ENCODE peak calls at places on chromosomes 1 and 21, in nine cellular contexts. One of them, this sample, is unnamed.
A peak's percentile ranks its signal among the peaks of the same experiment; 100 is the strongest.

GRCh38 chr1:17873007-17873675 is 118.0 kb downstream of the ACTL8 start:
- DNase-seq in heart right ventricle: peak; percentile 39
- DNase-seq in activated CD8-positive, alpha-beta memory T cell treated with anti-CD3 and anti-CD28 coated beads, Interleukin-2, amount 10 ng/mL, durations not matched to agents 7 days and 5 days: no peak
- DNase-seq in GDM1: no peak
- DNase-seq in cortex of kidney: no peak
- DNase-seq in aorta: peak; percentile 21
- DNase-seq in GF-D8: no peak
- DNase-seq in nephron progenitor cell: no peak
- DNase-seq in right lobe of liver: no peak
- DNase-seq in this sample: no peak

GRCh38 chr1:207024202-207025143 is 8.1 kb downstream of the C1orf116 start:
- DNase-seq in heart right ventricle: peak; percentile 29
- DNase-seq in activated CD8-positive, alpha-beta memory T cell treated with anti-CD3 and anti-CD28 coated beads, Interleukin-2, amount 10 ng/mL, durations not matched to agents 7 days and 5 days: no peak
- DNase-seq in GDM1: peak; percentile 79
- DNase-seq in cortex of kidney: no peak
- DNase-seq in aorta: no peak
- DNase-seq in GF-D8: peak; percentile 38
- DNase-seq in nephron progenitor cell: no peak
- DNase-seq in right lobe of liver: no peak
- DNase-seq in this sample: no peak

GRCh38 chr1:17024721-17025120 is 13.0 kb upstream of the ATP13A2 start:
- DNase-seq in heart right ventricle: no peak
- DNase-seq in activated CD8-positive, alpha-beta memory T cell treated with anti-CD3 and anti-CD28 coated beads, Interleukin-2, amount 10 ng/mL, durations not matched to agents 7 days and 5 days: no peak
- DNase-seq in GDM1: no peak
- DNase-seq in cortex of kidney: no peak
- DNase-seq in aorta: no peak
- DNase-seq in GF-D8: no peak
- DNase-seq in nephron progenitor cell: no peak
- DNase-seq in right lobe of liver: no peak
- DNase-seq in this sample: no peak

GRCh38 chr1:46295306-46295705 is 8.1 kb downstream of the LRRC41 start:
- DNase-seq in heart right ventricle: no peak
- DNase-seq in activated CD8-positive, alpha-beta memory T cell treated with anti-CD3 and anti-CD28 coated beads, Interleukin-2, amount 10 ng/mL, durations not matched to agents 7 days and 5 days: no peak
- DNase-seq in GDM1: no peak
- DNase-seq in cortex of kidney: no peak
- DNase-seq in aorta: no peak
- DNase-seq in GF-D8: no peak
- DNase-seq in nephron progenitor cell: no peak
- DNase-seq in right lobe of liver: no peak
- DNase-seq in this sample: no peak

GRCh38 chr1:228515200-228515834 is 28.1 kb downstream of the RNF187 start:
- DNase-seq in heart right ventricle: no peak
- DNase-seq in activated CD8-positive, alpha-beta memory T cell treated with anti-CD3 and anti-CD28 coated beads, Interleukin-2, amount 10 ng/mL, durations not matched to agents 7 days and 5 days: peak; percentile 53
- DNase-seq in GDM1: peak; percentile 15
- DNase-seq in cortex of kidney: no peak
- DNase-seq in aorta: no peak
- DNase-seq in GF-D8: peak; percentile 9
- DNase-seq in nephron progenitor cell: peak; percentile 42
- DNase-seq in right lobe of liver: no peak
- DNase-seq in this sample: peak; percentile 48

GRCh38 chr1:97160796-97161195 is 439.2 kb downstream of the PTBP2 start:
- DNase-seq in heart right ventricle: no peak
- DNase-seq in activated CD8-positive, alpha-beta memory T cell treated with anti-CD3 and anti-CD28 coated beads, Interleukin-2, amount 10 ng/mL, durations not matched to agents 7 days and 5 days: no peak
- DNase-seq in GDM1: no peak
- DNase-seq in cortex of kidney: no peak
- DNase-seq in aorta: no peak
- DNase-seq in GF-D8: no peak
- DNase-seq in nephron progenitor cell: no peak
- DNase-seq in right lobe of liver: no peak
- DNase-seq in this sample: no peak

GRCh38 chr1:14576155-14576554 is 22.3 kb upstream of the KAZN start:
- DNase-seq in heart right ventricle: no peak
- DNase-seq in activated CD8-positive, alpha-beta memory T cell treated with anti-CD3 and anti-CD28 coated beads, Interleukin-2, amount 10 ng/mL, durations not matched to agents 7 days and 5 days: no peak
- DNase-seq in GDM1: no peak
- DNase-seq in cortex of kidney: no peak
- DNase-seq in aorta: no peak
- DNase-seq in GF-D8: no peak
- DNase-seq in nephron progenitor cell: no peak
- DNase-seq in right lobe of liver: no peak
- DNase-seq in this sample: no peak

GRCh38 chr21:25790122-25790951 is 55.6 kb downstream of the GABPA start:
- DNase-seq in heart right ventricle: no peak
- DNase-seq in activated CD8-positive, alpha-beta memory T cell treated with anti-CD3 and anti-CD28 coated beads, Interleukin-2, amount 10 ng/mL, durations not matched to agents 7 days and 5 days: no peak
- DNase-seq in GDM1: peak; percentile 6
- DNase-seq in cortex of kidney: no peak
- DNase-seq in aorta: no peak
- DNase-seq in GF-D8: peak; percentile 56
- DNase-seq in nephron progenitor cell: no peak
- DNase-seq in right lobe of liver: no peak
- DNase-seq in this sample: peak; percentile 34

GRCh38 chr1:10537082-10537766 is 62.5 kb downstream of the PEX14 start:
- DNase-seq in heart right ventricle: no peak
- DNase-seq in activated CD8-positive, alpha-beta memory T cell treated with anti-CD3 and anti-CD28 coated beads, Interleukin-2, amount 10 ng/mL, durations not matched to agents 7 days and 5 days: no peak
- DNase-seq in GDM1: no peak
- DNase-seq in cortex of kidney: no peak
- DNase-seq in aorta: no peak
- DNase-seq in GF-D8: no peak
- DNase-seq in nephron progenitor cell: no peak
- DNase-seq in right lobe of liver: no peak
- DNase-seq in this sample: no peak

GRCh38 chr1:85344256-85344694 is 67.8 kb upstream of the BCL10 start:
- DNase-seq in heart right ventricle: no peak
- DNase-seq in activated CD8-positive, alpha-beta memory T cell treated with anti-CD3 and anti-CD28 coated beads, Interleukin-2, amount 10 ng/mL, durations not matched to agents 7 days and 5 days: no peak
- DNase-seq in GDM1: no peak
- DNase-seq in cortex of kidney: no peak
- DNase-seq in aorta: no peak
- DNase-seq in GF-D8: no peak
- DNase-seq in nephron progenitor cell: peak; percentile 18
- DNase-seq in right lobe of liver: peak; percentile 54
- DNase-seq in this sample: peak; percentile 52

GRCh38 chr1:83673287-83673686 is 325.6 kb downstream of the TTLL7 start:
- DNase-seq in heart right ventricle: no peak
- DNase-seq in activated CD8-positive, alpha-beta memory T cell treated with anti-CD3 and anti-CD28 coated beads, Interleukin-2, amount 10 ng/mL, durations not matched to agents 7 days and 5 days: no peak
- DNase-seq in GDM1: no peak
- DNase-seq in cortex of kidney: no peak
- DNase-seq in aorta: no peak
- DNase-seq in GF-D8: no peak
- DNase-seq in nephron progenitor cell: no peak
- DNase-seq in right lobe of liver: no peak
- DNase-seq in this sample: no peak

GRCh38 chr1:41599912-41600311 is 115.4 kb upstream of the EDN2 start:
- DNase-seq in heart right ventricle: no peak
- DNase-seq in activated CD8-positive, alpha-beta memory T cell treated with anti-CD3 and anti-CD28 coated beads, Interleukin-2, amount 10 ng/mL, durations not matched to agents 7 days and 5 days: no peak
- DNase-seq in GDM1: no peak
- DNase-seq in cortex of kidney: no peak
- DNase-seq in aorta: no peak
- DNase-seq in GF-D8: no peak
- DNase-seq in nephron progenitor cell: no peak
- DNase-seq in right lobe of liver: no peak
- DNase-seq in this sample: peak; percentile 13

GRCh38 chr1:2248127-2248826 is 20.2 kb downstream of the SKI start:
- DNase-seq in heart right ventricle: no peak
- DNase-seq in activated CD8-positive, alpha-beta memory T cell treated with anti-CD3 and anti-CD28 coated beads, Interleukin-2, amount 10 ng/mL, durations not matched to agents 7 days and 5 days: no peak
- DNase-seq in GDM1: no peak
- DNase-seq in cortex of kidney: no peak
- DNase-seq in aorta: no peak
- DNase-seq in GF-D8: no peak
- DNase-seq in nephron progenitor cell: peak; percentile 46
- DNase-seq in right lobe of liver: peak; percentile 86
- DNase-seq in this sample: no peak

GRCh38 chr1:108646661-108647269 is 14.1 kb downstream of the HENMT1 start:
- DNase-seq in heart right ventricle: peak; percentile 65
- DNase-seq in activated CD8-positive, alpha-beta memory T cell treated with anti-CD3 and anti-CD28 coated beads, Interleukin-2, amount 10 ng/mL, durations not matched to agents 7 days and 5 days: peak; percentile 98
- DNase-seq in GDM1: peak; percentile 76
- DNase-seq in cortex of kidney: no peak
- DNase-seq in aorta: peak; percentile 88
- DNase-seq in GF-D8: peak; percentile 100
- DNase-seq in nephron progenitor cell: no peak
- DNase-seq in right lobe of liver: peak; percentile 82
- DNase-seq in this sample: peak; percentile 28